ENCODE peak calls at places on chromosomes 2 and 18, in eight cellular contexts. One of them, this sample, is unnamed.

GRCh38 chr2:240240017-240240416 is 99.6 kb upstream of the OTOS start:
- DNase-seq in stomach: no peak
- DNase-seq in HepG2: no peak
- DNase-seq in tibial nerve: no peak
- DNase-seq in K562: no peak
- DNase-seq in esophagus muscularis mucosa: no peak
- DNase-seq in transverse colon: no peak
- DNase-seq in A549: no peak
- DNase-seq in this sample: no peak

GRCh38 chr18:49859006-49859359 is 45.6 kb upstream of the ACAA2 start:
- DNase-seq in transverse colon: peak
- DNase-seq in HepG2: no peak
- DNase-seq in A549: no peak
- DNase-seq in K562: no peak
- DNase-seq in esophagus muscularis mucosa: no peak
- DNase-seq in stomach: peak
- DNase-seq in tibial nerve: no peak
- DNase-seq in this sample: no peak

GRCh38 chr18:47680488-47680887 is 250.0 kb downstream of the SMAD2 start:
- DNase-seq in esophagus muscularis mucosa: no peak
- DNase-seq in HepG2: no peak
- DNase-seq in tibial nerve: no peak
- DNase-seq in transverse colon: no peak
- DNase-seq in A549: no peak
- DNase-seq in K562: no peak
- DNase-seq in stomach: no peak
- DNase-seq in this sample: no peak

GRCh38 chr2:23753291-23754006 is 173.5 kb downstream of the ATAD2B start:
- DNase-seq in transverse colon: no peak
- DNase-seq in K562: no peak
- DNase-seq in A549: no peak
- DNase-seq in tibial nerve: no peak
- DNase-seq in esophagus muscularis mucosa: no peak
- DNase-seq in stomach: no peak
- DNase-seq in HepG2: no peak
- DNase-seq in this sample: no peak

GRCh38 chr2:510839-511238 is 166.4 kb downstream of the TMEM18 start:
- DNase-seq in A549: no peak
- DNase-seq in transverse colon: no peak
- DNase-seq in esophagus muscularis mucosa: peak
- DNase-seq in HepG2: no peak
- DNase-seq in stomach: no peak
- DNase-seq in K562: no peak
- DNase-seq in tibial nerve: no peak
- DNase-seq in this sample: no peak

GRCh38 chr18:34956663-34957062 is 84.5 kb upstream of the MAPRE2 start:
- DNase-seq in A549: no peak
- DNase-seq in esophagus muscularis mucosa: no peak
- DNase-seq in transverse colon: no peak
- DNase-seq in tibial nerve: no peak
- DNase-seq in K562: no peak
- DNase-seq in HepG2: no peak
- DNase-seq in stomach: no peak
- DNase-seq in this sample: no peak

GRCh38 chr2:59076079-59076619 is 835.0 kb upstream of the FANCL start:
- DNase-seq in esophagus muscularis mucosa: peak
- DNase-seq in HepG2: peak
- DNase-seq in transverse colon: no peak
- DNase-seq in A549: no peak
- DNase-seq in K562: no peak
- DNase-seq in stomach: no peak
- DNase-seq in tibial nerve: no peak
- DNase-seq in this sample: no peak

GRCh38 chr2:147460140-147460539 is 384.7 kb upstream of the ACVR2A start:
- DNase-seq in tibial nerve: peak
- DNase-seq in HepG2: no peak
- DNase-seq in stomach: no peak
- DNase-seq in transverse colon: no peak
- DNase-seq in A549: no peak
- DNase-seq in K562: no peak
- DNase-seq in esophagus muscularis mucosa: no peak
- DNase-seq in this sample: no peak

GRCh38 chr18:57057890-57058289 is 89.0 kb upstream of the BOD1L2 start:
- DNase-seq in tibial nerve: no peak
- DNase-seq in HepG2: no peak
- DNase-seq in esophagus muscularis mucosa: no peak
- DNase-seq in stomach: no peak
- DNase-seq in A549: no peak
- DNase-seq in transverse colon: no peak
- DNase-seq in K562: no peak
- DNase-seq in this sample: no peak

GRCh38 chr2:135202751-135203150 is 150.7 kb downstream of the RAB3GAP1 start:
- DNase-seq in A549: no peak
- DNase-seq in HepG2: no peak
- DNase-seq in K562: no peak
- DNase-seq in transverse colon: no peak
- DNase-seq in tibial nerve: no peak
- DNase-seq in esophagus muscularis mucosa: no peak
- DNase-seq in stomach: no peak
- DNase-seq in this sample: no peak

GRCh38 chr2:43418673-43419072 is 177.2 kb downstream of the THADA start:
- DNase-seq in HepG2: no peak
- DNase-seq in esophagus muscularis mucosa: no peak
- DNase-seq in tibial nerve: no peak
- DNase-seq in A549: no peak
- DNase-seq in stomach: no peak
- DNase-seq in K562: no peak
- DNase-seq in transverse colon: no peak
- DNase-seq in this sample: no peak
- H3K27ac ChIP-seq in HepG2: no peak
- H3K27ac ChIP-seq in esophagus muscularis mucosa: no peak
- H3K27ac ChIP-seq in tibial nerve: no peak
- H3K27ac ChIP-seq in A549: no peak
- H3K27ac ChIP-seq in stomach: no peak
- H3K27ac ChIP-seq in K562: no peak
- H3K27ac ChIP-seq in transverse colon: no peak
- H3K27ac ChIP-seq in this sample: no peak

GRCh38 chr2:13413989-13414388 is 697.3 kb downstream of the TRIB2 start:
- DNase-seq in esophagus muscularis mucosa: no peak
- DNase-seq in K562: no peak
- DNase-seq in A549: no peak
- DNase-seq in HepG2: no peak
- DNase-seq in tibial nerve: no peak
- DNase-seq in stomach: no peak
- DNase-seq in transverse colon: no peak
- DNase-seq in this sample: no peak
- TF ChIP-seq CTCF in esophagus muscularis mucosa: no peak
- TF ChIP-seq CTCF in K562: no peak
- TF ChIP-seq CTCF in A549: no peak
- TF ChIP-seq CTCF in HepG2: no peak
- TF ChIP-seq CTCF in tibial nerve: no peak
- TF ChIP-seq CTCF in stomach: no peak
- TF ChIP-seq CTCF in transverse colon: no peak
- TF ChIP-seq CTCF in this sample: no peak

DNA sequence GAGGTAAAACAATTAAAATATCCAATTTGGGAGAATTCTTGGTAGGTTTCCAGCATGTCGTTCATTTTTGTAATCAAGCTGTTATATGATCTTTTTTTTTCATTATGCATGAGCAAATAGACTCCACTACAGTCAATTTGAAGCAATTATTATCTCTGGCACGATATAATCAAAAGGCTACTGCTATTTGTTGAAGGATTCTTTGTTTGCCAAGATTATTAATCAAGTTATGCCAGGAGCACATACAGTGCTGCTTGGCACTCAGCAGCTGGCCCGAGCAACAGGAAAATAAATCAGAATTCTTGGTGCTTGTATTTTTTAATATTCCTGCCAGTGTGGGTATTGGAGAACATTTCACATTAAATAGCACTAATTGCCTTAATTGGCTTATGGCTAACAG is 279.5 kb downstream of the RND3 start:
- DNase-seq in esophagus muscularis mucosa: no peak
- DNase-seq in stomach: peak
- DNase-seq in HepG2: no peak
- DNase-seq in transverse colon: no peak
- DNase-seq in K562: no peak
- DNase-seq in tibial nerve: no peak
- DNase-seq in A549: no peak
- DNase-seq in this sample: no peak
- TF ChIP-seq EP300 in esophagus muscularis mucosa: no peak
- TF ChIP-seq EP300 in stomach: no peak
- TF ChIP-seq EP300 in HepG2: no peak
- TF ChIP-seq EP300 in transverse colon: no peak
- TF ChIP-seq EP300 in K562: no peak
- TF ChIP-seq EP300 in tibial nerve: no peak
- TF ChIP-seq EP300 in A549: no peak
- TF ChIP-seq EP300 in this sample: no peak

DNA sequence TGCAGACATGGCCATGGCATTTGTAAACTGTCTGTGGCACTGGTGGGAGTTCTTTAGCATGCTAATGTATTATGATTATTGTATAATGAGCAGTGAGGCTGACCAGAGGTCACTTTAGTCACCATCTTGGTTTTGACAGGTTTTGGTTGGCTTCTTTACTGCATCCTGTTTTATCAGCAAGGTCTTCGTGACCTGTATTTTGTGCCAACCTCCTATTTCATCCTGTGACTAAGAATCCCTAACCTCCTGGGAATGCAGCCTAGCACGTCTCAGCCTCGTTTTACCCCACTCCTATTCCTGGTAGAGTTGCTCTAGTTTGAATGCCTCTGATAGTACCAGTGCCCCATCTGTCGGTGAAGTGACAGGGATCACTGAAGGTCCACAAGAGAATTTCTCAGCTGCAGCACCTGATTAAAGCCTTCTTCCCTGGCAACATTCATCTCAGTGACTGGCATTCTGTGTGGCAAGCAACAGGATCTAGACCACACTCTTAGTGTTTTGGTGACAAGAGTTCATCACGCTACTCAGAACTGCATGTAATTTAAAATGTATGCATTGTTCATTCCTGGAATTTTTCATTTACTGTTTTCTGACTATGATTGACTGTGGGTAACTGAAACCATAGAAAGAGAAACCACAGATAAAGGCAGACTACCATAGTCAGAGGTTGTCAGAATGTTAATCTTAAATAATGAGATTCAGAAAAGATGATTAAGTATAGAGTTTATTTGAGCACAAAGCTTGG is 43.0 kb upstream of the GPR39 start:
- DNase-seq in K562: no peak
- DNase-seq in tibial nerve: no peak
- DNase-seq in transverse colon: no peak
- DNase-seq in esophagus muscularis mucosa: no peak
- DNase-seq in HepG2: no peak
- DNase-seq in A549: no peak
- DNase-seq in stomach: no peak
- DNase-seq in this sample: no peak
- H3K27ac ChIP-seq in K562: no peak
- H3K27ac ChIP-seq in tibial nerve: no peak
- H3K27ac ChIP-seq in transverse colon: peak
- H3K27ac ChIP-seq in esophagus muscularis mucosa: peak
- H3K27ac ChIP-seq in HepG2: no peak
- H3K27ac ChIP-seq in A549: no peak
- H3K27ac ChIP-seq in stomach: no peak
- H3K27ac ChIP-seq in this sample: no peak

DNA sequence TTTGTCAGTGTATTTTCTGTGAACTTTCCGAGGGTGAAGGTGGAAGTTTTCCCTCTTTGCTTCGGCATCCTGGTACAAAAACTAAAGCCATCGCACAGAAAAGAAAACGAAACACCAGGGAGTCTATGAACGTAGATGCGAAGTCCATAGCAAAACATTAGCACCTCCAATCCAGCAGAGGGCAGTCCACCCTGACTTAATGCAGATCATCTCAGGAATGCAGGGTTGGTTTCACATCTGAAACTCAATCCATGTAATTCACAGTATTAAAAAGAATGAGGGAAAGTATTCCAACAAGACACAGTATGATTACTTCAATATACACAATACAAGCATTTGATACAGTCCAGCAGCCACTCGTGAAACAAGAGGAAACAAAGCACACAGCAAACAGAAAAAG is 70.8 kb downstream of the RTP5 start:
- DNase-seq in transverse colon: no peak
- DNase-seq in HepG2: peak
- DNase-seq in A549: peak
- DNase-seq in K562: peak
- DNase-seq in stomach: no peak
- DNase-seq in esophagus muscularis mucosa: no peak
- DNase-seq in tibial nerve: no peak
- DNase-seq in this sample: no peak
- TF ChIP-seq CTCF in transverse colon: no peak
- TF ChIP-seq CTCF in HepG2: peak
- TF ChIP-seq CTCF in A549: peak
- TF ChIP-seq CTCF in K562: peak
- TF ChIP-seq CTCF in stomach: no peak
- TF ChIP-seq CTCF in esophagus muscularis mucosa: peak
- TF ChIP-seq CTCF in tibial nerve: no peak
- TF ChIP-seq CTCF in this sample: no peak